ENCODE peak calls at places on chromosomes 1 and 21, in ten cellular contexts. One of them, this sample, is unnamed.

GRCh38 chr1:6134206-6134605 is 45.9 kb downstream of the CHD5 start:
- DNase-seq in H9: no peak
- DNase-seq in upper lobe of right lung: peak; percentile 40
- DNase-seq in SHP77: no peak
- DNase-seq in heart right ventricle: peak; percentile 5
- DNase-seq in activated T-helper 1 cell treated with anti-CD3 and anti-CD28 coated beads, Interleukin-12 subunit alpha, Interleukin-12 subunit beta, Interleukin-2, Interleukin-4 antibody, amounts not matched to agents 30 ng/mL and 10 ng/mL and 1 ng/mL, durations not matched to agents 14 hours and 24 hours and 36 hours: no peak
- DNase-seq in COR-L47: no peak
- DNase-seq in brain pericyte: no peak
- DNase-seq in stomach: no peak
- DNase-seq in NAMALWA: no peak
- DNase-seq in this sample: no peak

GRCh38 chr1:202860744-202861419 is 28.1 kb downstream of the RABIF start:
- DNase-seq in H9: peak; percentile 93
- DNase-seq in upper lobe of right lung: peak; percentile 83
- DNase-seq in SHP77: peak; percentile 56
- DNase-seq in heart right ventricle: peak; percentile 27
- DNase-seq in activated T-helper 1 cell treated with anti-CD3 and anti-CD28 coated beads, Interleukin-12 subunit alpha, Interleukin-12 subunit beta, Interleukin-2, Interleukin-4 antibody, amounts not matched to agents 30 ng/mL and 10 ng/mL and 1 ng/mL, durations not matched to agents 14 hours and 24 hours and 36 hours: no peak
- DNase-seq in COR-L47: peak; percentile 75
- DNase-seq in brain pericyte: no peak
- DNase-seq in stomach: peak; percentile 77
- DNase-seq in NAMALWA: no peak
- DNase-seq in this sample: no peak

GRCh38 chr1:179529482-179529881 is 46.3 kb downstream of the NPHS2 start:
- DNase-seq in H9: peak; percentile 77
- DNase-seq in upper lobe of right lung: no peak
- DNase-seq in SHP77: no peak
- DNase-seq in heart right ventricle: no peak
- DNase-seq in activated T-helper 1 cell treated with anti-CD3 and anti-CD28 coated beads, Interleukin-12 subunit alpha, Interleukin-12 subunit beta, Interleukin-2, Interleukin-4 antibody, amounts not matched to agents 30 ng/mL and 10 ng/mL and 1 ng/mL, durations not matched to agents 14 hours and 24 hours and 36 hours: no peak
- DNase-seq in COR-L47: no peak
- DNase-seq in brain pericyte: no peak
- DNase-seq in stomach: no peak
- DNase-seq in NAMALWA: no peak
- DNase-seq in this sample: no peak

GRCh38 chr1:179090522-179090921 is 8.7 kb downstream of the TOR3A start:
- DNase-seq in H9: no peak
- DNase-seq in upper lobe of right lung: no peak
- DNase-seq in SHP77: no peak
- DNase-seq in heart right ventricle: peak; percentile 36
- DNase-seq in activated T-helper 1 cell treated with anti-CD3 and anti-CD28 coated beads, Interleukin-12 subunit alpha, Interleukin-12 subunit beta, Interleukin-2, Interleukin-4 antibody, amounts not matched to agents 30 ng/mL and 10 ng/mL and 1 ng/mL, durations not matched to agents 14 hours and 24 hours and 36 hours: no peak
- DNase-seq in COR-L47: no peak
- DNase-seq in brain pericyte: no peak
- DNase-seq in stomach: peak; percentile 4
- DNase-seq in NAMALWA: no peak
- DNase-seq in this sample: no peak

GRCh38 chr1:175834597-175834996 is 91.2 kb upstream of the TNR start:
- DNase-seq in H9: no peak
- DNase-seq in upper lobe of right lung: no peak
- DNase-seq in SHP77: no peak
- DNase-seq in heart right ventricle: no peak
- DNase-seq in activated T-helper 1 cell treated with anti-CD3 and anti-CD28 coated beads, Interleukin-12 subunit alpha, Interleukin-12 subunit beta, Interleukin-2, Interleukin-4 antibody, amounts not matched to agents 30 ng/mL and 10 ng/mL and 1 ng/mL, durations not matched to agents 14 hours and 24 hours and 36 hours: no peak
- DNase-seq in COR-L47: no peak
- DNase-seq in brain pericyte: no peak
- DNase-seq in stomach: no peak
- DNase-seq in NAMALWA: no peak
- DNase-seq in this sample: no peak

GRCh38 chr1:184793967-184794366 is 39.3 kb upstream of the EDEM3 start:
- DNase-seq in H9: no peak
- DNase-seq in upper lobe of right lung: no peak
- DNase-seq in SHP77: no peak
- DNase-seq in heart right ventricle: no peak
- DNase-seq in activated T-helper 1 cell treated with anti-CD3 and anti-CD28 coated beads, Interleukin-12 subunit alpha, Interleukin-12 subunit beta, Interleukin-2, Interleukin-4 antibody, amounts not matched to agents 30 ng/mL and 10 ng/mL and 1 ng/mL, durations not matched to agents 14 hours and 24 hours and 36 hours: no peak
- DNase-seq in COR-L47: no peak
- DNase-seq in brain pericyte: no peak
- DNase-seq in stomach: no peak
- DNase-seq in NAMALWA: no peak
- DNase-seq in this sample: no peak

GRCh38 chr1:19013826-19014548 is 57.5 kb upstream of the IFFO2 start:
- DNase-seq in H9: no peak
- DNase-seq in upper lobe of right lung: no peak
- DNase-seq in SHP77: no peak
- DNase-seq in heart right ventricle: no peak
- DNase-seq in activated T-helper 1 cell treated with anti-CD3 and anti-CD28 coated beads, Interleukin-12 subunit alpha, Interleukin-12 subunit beta, Interleukin-2, Interleukin-4 antibody, amounts not matched to agents 30 ng/mL and 10 ng/mL and 1 ng/mL, durations not matched to agents 14 hours and 24 hours and 36 hours: no peak
- DNase-seq in COR-L47: no peak
- DNase-seq in brain pericyte: no peak
- DNase-seq in stomach: peak; percentile 31
- DNase-seq in NAMALWA: no peak
- DNase-seq in this sample: no peak

GRCh38 chr1:211606327-211606913 is 27.5 kb upstream of the SLC30A1 start:
- DNase-seq in H9: no peak
- DNase-seq in upper lobe of right lung: no peak
- DNase-seq in SHP77: no peak
- DNase-seq in heart right ventricle: no peak
- DNase-seq in activated T-helper 1 cell treated with anti-CD3 and anti-CD28 coated beads, Interleukin-12 subunit alpha, Interleukin-12 subunit beta, Interleukin-2, Interleukin-4 antibody, amounts not matched to agents 30 ng/mL and 10 ng/mL and 1 ng/mL, durations not matched to agents 14 hours and 24 hours and 36 hours: no peak
- DNase-seq in COR-L47: no peak
- DNase-seq in brain pericyte: no peak
- DNase-seq in stomach: no peak
- DNase-seq in NAMALWA: peak; percentile 63
- DNase-seq in this sample: peak; percentile 15

GRCh38 chr1:28494737-28495136 is 11.1 kb upstream of the RCC1 start:
- DNase-seq in H9: no peak
- DNase-seq in upper lobe of right lung: no peak
- DNase-seq in SHP77: no peak
- DNase-seq in heart right ventricle: no peak
- DNase-seq in activated T-helper 1 cell treated with anti-CD3 and anti-CD28 coated beads, Interleukin-12 subunit alpha, Interleukin-12 subunit beta, Interleukin-2, Interleukin-4 antibody, amounts not matched to agents 30 ng/mL and 10 ng/mL and 1 ng/mL, durations not matched to agents 14 hours and 24 hours and 36 hours: no peak
- DNase-seq in COR-L47: no peak
- DNase-seq in brain pericyte: no peak
- DNase-seq in stomach: no peak
- DNase-seq in NAMALWA: no peak
- DNase-seq in this sample: no peak

GRCh38 chr1:220326578-220326977 is 54.3 kb upstream of the RAB3GAP2 start:
- DNase-seq in H9: peak; percentile 43
- DNase-seq in upper lobe of right lung: no peak
- DNase-seq in SHP77: no peak
- DNase-seq in heart right ventricle: no peak
- DNase-seq in activated T-helper 1 cell treated with anti-CD3 and anti-CD28 coated beads, Interleukin-12 subunit alpha, Interleukin-12 subunit beta, Interleukin-2, Interleukin-4 antibody, amounts not matched to agents 30 ng/mL and 10 ng/mL and 1 ng/mL, durations not matched to agents 14 hours and 24 hours and 36 hours: no peak
- DNase-seq in COR-L47: no peak
- DNase-seq in brain pericyte: no peak
- DNase-seq in stomach: no peak
- DNase-seq in NAMALWA: no peak
- DNase-seq in this sample: no peak

GRCh38 chr1:183278736-183279591 is 92.9 kb downstream of the LAMC2 start:
- DNase-seq in H9: no peak
- DNase-seq in upper lobe of right lung: no peak
- DNase-seq in SHP77: no peak
- DNase-seq in heart right ventricle: no peak
- DNase-seq in activated T-helper 1 cell treated with anti-CD3 and anti-CD28 coated beads, Interleukin-12 subunit alpha, Interleukin-12 subunit beta, Interleukin-2, Interleukin-4 antibody, amounts not matched to agents 30 ng/mL and 10 ng/mL and 1 ng/mL, durations not matched to agents 14 hours and 24 hours and 36 hours: no peak
- DNase-seq in COR-L47: no peak
- DNase-seq in brain pericyte: peak; percentile 72
- DNase-seq in stomach: peak; percentile 17
- DNase-seq in NAMALWA: no peak
- DNase-seq in this sample: no peak

GRCh38 chr1:226474443-226475111 is 66.7 kb upstream of the PARP1 start:
- DNase-seq in H9: peak; percentile 59
- DNase-seq in upper lobe of right lung: no peak
- DNase-seq in SHP77: no peak
- DNase-seq in heart right ventricle: no peak
- DNase-seq in activated T-helper 1 cell treated with anti-CD3 and anti-CD28 coated beads, Interleukin-12 subunit alpha, Interleukin-12 subunit beta, Interleukin-2, Interleukin-4 antibody, amounts not matched to agents 30 ng/mL and 10 ng/mL and 1 ng/mL, durations not matched to agents 14 hours and 24 hours and 36 hours: no peak
- DNase-seq in COR-L47: no peak
- DNase-seq in brain pericyte: no peak
- DNase-seq in stomach: no peak
- DNase-seq in NAMALWA: no peak
- DNase-seq in this sample: no peak

GRCh38 chr1:226738421-226738994 is 574 bp downstream of the ITPKB start:
- DNase-seq in H9: peak; percentile 53
- DNase-seq in upper lobe of right lung: peak; percentile 81
- DNase-seq in SHP77: no peak
- DNase-seq in heart right ventricle: peak; percentile 43
- DNase-seq in activated T-helper 1 cell treated with anti-CD3 and anti-CD28 coated beads, Interleukin-12 subunit alpha, Interleukin-12 subunit beta, Interleukin-2, Interleukin-4 antibody, amounts not matched to agents 30 ng/mL and 10 ng/mL and 1 ng/mL, durations not matched to agents 14 hours and 24 hours and 36 hours: no peak
- DNase-seq in COR-L47: peak; percentile 37
- DNase-seq in brain pericyte: no peak
- DNase-seq in stomach: peak; percentile 37
- DNase-seq in NAMALWA: peak; percentile 60
- DNase-seq in this sample: no peak

GRCh38 chr1:4101434-4102150 is 201.5 kb upstream of the C1orf174 start:
- DNase-seq in H9: no peak
- DNase-seq in upper lobe of right lung: peak; percentile 32
- DNase-seq in SHP77: no peak
- DNase-seq in heart right ventricle: no peak
- DNase-seq in activated T-helper 1 cell treated with anti-CD3 and anti-CD28 coated beads, Interleukin-12 subunit alpha, Interleukin-12 subunit beta, Interleukin-2, Interleukin-4 antibody, amounts not matched to agents 30 ng/mL and 10 ng/mL and 1 ng/mL, durations not matched to agents 14 hours and 24 hours and 36 hours: no peak
- DNase-seq in COR-L47: no peak
- DNase-seq in brain pericyte: no peak
- DNase-seq in stomach: no peak
- DNase-seq in NAMALWA: no peak
- DNase-seq in this sample: no peak

GRCh38 chr1:113057006-113057405 is 16.0 kb upstream of the LRIG2 start:
- DNase-seq in H9: peak; percentile 51
- DNase-seq in upper lobe of right lung: no peak
- DNase-seq in SHP77: peak; percentile 51
- DNase-seq in heart right ventricle: no peak
- DNase-seq in activated T-helper 1 cell treated with anti-CD3 and anti-CD28 coated beads, Interleukin-12 subunit alpha, Interleukin-12 subunit beta, Interleukin-2, Interleukin-4 antibody, amounts not matched to agents 30 ng/mL and 10 ng/mL and 1 ng/mL, durations not matched to agents 14 hours and 24 hours and 36 hours: no peak
- DNase-seq in COR-L47: no peak
- DNase-seq in brain pericyte: peak; percentile 76
- DNase-seq in stomach: no peak
- DNase-seq in NAMALWA: peak; percentile 28
- DNase-seq in this sample: no peak

GRCh38 chr1:187999973-188000372 is 1171.2 kb downstream of the PLA2G4A start:
- DNase-seq in H9: no peak
- DNase-seq in upper lobe of right lung: no peak
- DNase-seq in SHP77: no peak
- DNase-seq in heart right ventricle: no peak
- DNase-seq in activated T-helper 1 cell treated with anti-CD3 and anti-CD28 coated beads, Interleukin-12 subunit alpha, Interleukin-12 subunit beta, Interleukin-2, Interleukin-4 antibody, amounts not matched to agents 30 ng/mL and 10 ng/mL and 1 ng/mL, durations not matched to agents 14 hours and 24 hours and 36 hours: no peak
- DNase-seq in COR-L47: no peak
- DNase-seq in brain pericyte: no peak
- DNase-seq in stomach: no peak
- DNase-seq in NAMALWA: no peak
- DNase-seq in this sample: no peak

GRCh38 chr1:109997867-109998229 is 13.3 kb downstream of the AHCYL1 start:
- DNase-seq in H9: no peak
- DNase-seq in upper lobe of right lung: no peak
- DNase-seq in SHP77: no peak
- DNase-seq in heart right ventricle: no peak
- DNase-seq in activated T-helper 1 cell treated with anti-CD3 and anti-CD28 coated beads, Interleukin-12 subunit alpha, Interleukin-12 subunit beta, Interleukin-2, Interleukin-4 antibody, amounts not matched to agents 30 ng/mL and 10 ng/mL and 1 ng/mL, durations not matched to agents 14 hours and 24 hours and 36 hours: no peak
- DNase-seq in COR-L47: no peak
- DNase-seq in brain pericyte: no peak
- DNase-seq in stomach: no peak
- DNase-seq in NAMALWA: no peak
- DNase-seq in this sample: no peak

GRCh38 chr1:39788426-39788757 is 273 bp downstream of the BMP8B start:
- DNase-seq in H9: no peak
- DNase-seq in upper lobe of right lung: no peak
- DNase-seq in SHP77: no peak
- DNase-seq in heart right ventricle: no peak
- DNase-seq in activated T-helper 1 cell treated with anti-CD3 and anti-CD28 coated beads, Interleukin-12 subunit alpha, Interleukin-12 subunit beta, Interleukin-2, Interleukin-4 antibody, amounts not matched to agents 30 ng/mL and 10 ng/mL and 1 ng/mL, durations not matched to agents 14 hours and 24 hours and 36 hours: no peak
- DNase-seq in COR-L47: no peak
- DNase-seq in brain pericyte: no peak
- DNase-seq in stomach: no peak
- DNase-seq in NAMALWA: no peak
- DNase-seq in this sample: no peak

GRCh38 chr1:236853916-236854601 is 59.0 kb downstream of the MTR start:
- DNase-seq in H9: no peak
- DNase-seq in upper lobe of right lung: no peak
- DNase-seq in SHP77: no peak
- DNase-seq in heart right ventricle: no peak
- DNase-seq in activated T-helper 1 cell treated with anti-CD3 and anti-CD28 coated beads, Interleukin-12 subunit alpha, Interleukin-12 subunit beta, Interleukin-2, Interleukin-4 antibody, amounts not matched to agents 30 ng/mL and 10 ng/mL and 1 ng/mL, durations not matched to agents 14 hours and 24 hours and 36 hours: no peak
- DNase-seq in COR-L47: no peak
- DNase-seq in brain pericyte: no peak
- DNase-seq in stomach: no peak
- DNase-seq in NAMALWA: no peak
- DNase-seq in this sample: no peak

GRCh38 chr1:87501738-87502137 is 173.1 kb downstream of the LMO4 start:
- DNase-seq in H9: no peak
- DNase-seq in upper lobe of right lung: no peak
- DNase-seq in SHP77: no peak
- DNase-seq in heart right ventricle: no peak
- DNase-seq in activated T-helper 1 cell treated with anti-CD3 and anti-CD28 coated beads, Interleukin-12 subunit alpha, Interleukin-12 subunit beta, Interleukin-2, Interleukin-4 antibody, amounts not matched to agents 30 ng/mL and 10 ng/mL and 1 ng/mL, durations not matched to agents 14 hours and 24 hours and 36 hours: no peak
- DNase-seq in COR-L47: no peak
- DNase-seq in brain pericyte: no peak
- DNase-seq in stomach: no peak
- DNase-seq in NAMALWA: no peak
- DNase-seq in this sample: no peak

GRCh38 chr1:121517586-121518230 is 332.9 kb downstream of the SRGAP2C start:
- DNase-seq in H9: no peak
- DNase-seq in upper lobe of right lung: no peak
- DNase-seq in SHP77: no peak
- DNase-seq in heart right ventricle: no peak
- DNase-seq in activated T-helper 1 cell treated with anti-CD3 and anti-CD28 coated beads, Interleukin-12 subunit alpha, Interleukin-12 subunit beta, Interleukin-2, Interleukin-4 antibody, amounts not matched to agents 30 ng/mL and 10 ng/mL and 1 ng/mL, durations not matched to agents 14 hours and 24 hours and 36 hours: no peak
- DNase-seq in COR-L47: no peak
- DNase-seq in brain pericyte: no peak
- DNase-seq in stomach: no peak
- DNase-seq in NAMALWA: peak; percentile 44
- DNase-seq in this sample: no peak

GRCh38 chr1:165257969-165258459 is 98.5 kb downstream of the LMX1A start:
- DNase-seq in H9: peak; percentile 83
- DNase-seq in upper lobe of right lung: no peak
- DNase-seq in SHP77: peak; percentile 84
- DNase-seq in heart right ventricle: peak; percentile 21
- DNase-seq in activated T-helper 1 cell treated with anti-CD3 and anti-CD28 coated beads, Interleukin-12 subunit alpha, Interleukin-12 subunit beta, Interleukin-2, Interleukin-4 antibody, amounts not matched to agents 30 ng/mL and 10 ng/mL and 1 ng/mL, durations not matched to agents 14 hours and 24 hours and 36 hours: peak; percentile 2
- DNase-seq in COR-L47: peak; percentile 88
- DNase-seq in brain pericyte: no peak
- DNase-seq in stomach: peak; percentile 72
- DNase-seq in NAMALWA: peak; percentile 77
- DNase-seq in this sample: peak; percentile 6

GRCh38 chr1:232812560-232812959 is 7.3 kb downstream of the MAP10 start:
- DNase-seq in H9: no peak
- DNase-seq in upper lobe of right lung: no peak
- DNase-seq in SHP77: no peak
- DNase-seq in heart right ventricle: no peak
- DNase-seq in activated T-helper 1 cell treated with anti-CD3 and anti-CD28 coated beads, Interleukin-12 subunit alpha, Interleukin-12 subunit beta, Interleukin-2, Interleukin-4 antibody, amounts not matched to agents 30 ng/mL and 10 ng/mL and 1 ng/mL, durations not matched to agents 14 hours and 24 hours and 36 hours: no peak
- DNase-seq in COR-L47: no peak
- DNase-seq in brain pericyte: no peak
- DNase-seq in stomach: no peak
- DNase-seq in NAMALWA: no peak
- DNase-seq in this sample: no peak

GRCh38 chr1:156172696-156173470 is 19.5 kb downstream of the SEMA4A start:
- DNase-seq in H9: peak; percentile 68
- DNase-seq in upper lobe of right lung: no peak
- DNase-seq in SHP77: peak; percentile 22
- DNase-seq in heart right ventricle: no peak
- DNase-seq in activated T-helper 1 cell treated with anti-CD3 and anti-CD28 coated beads, Interleukin-12 subunit alpha, Interleukin-12 subunit beta, Interleukin-2, Interleukin-4 antibody, amounts not matched to agents 30 ng/mL and 10 ng/mL and 1 ng/mL, durations not matched to agents 14 hours and 24 hours and 36 hours: no peak
- DNase-seq in COR-L47: no peak
- DNase-seq in brain pericyte: no peak
- DNase-seq in stomach: no peak
- DNase-seq in NAMALWA: no peak
- DNase-seq in this sample: no peak

GRCh38 chr1:145892486-145893087 is 6.9 kb upstream of the ANKRD35 start:
- DNase-seq in H9: no peak
- DNase-seq in upper lobe of right lung: peak; percentile 33
- DNase-seq in SHP77: no peak
- DNase-seq in heart right ventricle: no peak
- DNase-seq in activated T-helper 1 cell treated with anti-CD3 and anti-CD28 coated beads, Interleukin-12 subunit alpha, Interleukin-12 subunit beta, Interleukin-2, Interleukin-4 antibody, amounts not matched to agents 30 ng/mL and 10 ng/mL and 1 ng/mL, durations not matched to agents 14 hours and 24 hours and 36 hours: no peak
- DNase-seq in COR-L47: peak; percentile 20
- DNase-seq in brain pericyte: no peak
- DNase-seq in stomach: peak; percentile 79
- DNase-seq in NAMALWA: no peak
- DNase-seq in this sample: no peak

GRCh38 chr1:178625695-178626094 is 99.3 kb upstream of the RALGPS2 start:
- DNase-seq in H9: no peak
- DNase-seq in upper lobe of right lung: no peak
- DNase-seq in SHP77: no peak
- DNase-seq in heart right ventricle: no peak
- DNase-seq in activated T-helper 1 cell treated with anti-CD3 and anti-CD28 coated beads, Interleukin-12 subunit alpha, Interleukin-12 subunit beta, Interleukin-2, Interleukin-4 antibody, amounts not matched to agents 30 ng/mL and 10 ng/mL and 1 ng/mL, durations not matched to agents 14 hours and 24 hours and 36 hours: no peak
- DNase-seq in COR-L47: no peak
- DNase-seq in brain pericyte: no peak
- DNase-seq in stomach: no peak
- DNase-seq in NAMALWA: no peak
- DNase-seq in this sample: no peak

GRCh38 chr21:39107739-39108138 is 75.5 kb downstream of the PSMG1 start:
- DNase-seq in H9: no peak
- DNase-seq in upper lobe of right lung: no peak
- DNase-seq in SHP77: no peak
- DNase-seq in heart right ventricle: no peak
- DNase-seq in activated T-helper 1 cell treated with anti-CD3 and anti-CD28 coated beads, Interleukin-12 subunit alpha, Interleukin-12 subunit beta, Interleukin-2, Interleukin-4 antibody, amounts not matched to agents 30 ng/mL and 10 ng/mL and 1 ng/mL, durations not matched to agents 14 hours and 24 hours and 36 hours: no peak
- DNase-seq in COR-L47: no peak
- DNase-seq in brain pericyte: no peak
- DNase-seq in stomach: no peak
- DNase-seq in NAMALWA: no peak
- DNase-seq in this sample: no peak